ENCODE peak calls at places on chromosomes 5 and 9, in nine cellular contexts. A is endodermal cell, J is GM20000, S is upper lobe of right lung, T is hepatocyte, U is psoas muscle, P is AG09319, F is mammary epithelial cell, G is AG04450. O is an unnamed sample.

GRCh38 chr5:58185397-58186195 is 274.3 kb downstream of the PLK2 start:
- DNase-seq in A (no peak), J (no peak), S (no peak), T (no peak), U (no peak), P (no peak), F (peak), G (no peak), O (no peak)

GRCh38 chr5:15463231-15463630 is 36.7 kb upstream of the FBXL7 start:
- DNase-seq in A (peak), J (no peak), S (no peak), T (no peak), U (no peak), P (no peak), F (no peak), G (peak), O (no peak)

GRCh38 chr5:14216372-14216771 is 73.2 kb downstream of the TRIO start:
- DNase-seq in A (no peak), J (no peak), S (no peak), T (no peak), U (no peak), P (no peak), F (no peak), G (no peak), O (no peak)

GRCh38 chr5:147578228-147579024 is 68.6 kb upstream of the DPYSL3 start:
- DNase-seq in A (peak), J (peak), S (no peak), T (peak), U (no peak), P (no peak), F (peak), G (no peak), O (no peak)

GRCh38 chr5:90830058-90830457 is 271.5 kb downstream of the ADGRV1 start:
- DNase-seq in A (no peak), J (no peak), S (no peak), T (peak), U (no peak), P (no peak), F (no peak), G (no peak), O (no peak)

GRCh38 chr5:72066658-72067057 is 40.6 kb upstream of the MAP1B start:
- DNase-seq in A (no peak), J (no peak), S (no peak), T (peak), U (no peak), P (peak), F (peak), G (peak), O (no peak)

GRCh38 chr9:120859361-120859760 is 16.6 kb upstream of the PSMD5 start:
- DNase-seq in A (peak), J (no peak), S (no peak), T (no peak), U (no peak), P (no peak), F (no peak), G (no peak), O (no peak)

GRCh38 chr9:90607701-90608122 is 34.9 kb downstream of the DIRAS2 start:
- DNase-seq in A (no peak), J (no peak), S (no peak), T (peak), U (no peak), P (no peak), F (no peak), G (no peak), O (no peak)

GRCh38 chr5:165134146-165134545 is 1628.7 kb downstream of the MAT2B start:
- DNase-seq in A (no peak), J (no peak), S (no peak), T (no peak), U (no peak), P (no peak), F (no peak), G (no peak), O (no peak)

GRCh38 chr9:137070906-137071275 is 534 bp upstream of the SAPCD2 start:
- DNase-seq in A (no peak), J (peak), S (no peak), T (no peak), U (no peak), P (no peak), F (no peak), G (no peak), O (no peak)

GRCh38 chr5:115418788-115419187 is 122.3 kb upstream of the CCDC112 start:
- DNase-seq in A (no peak), J (no peak), S (no peak), T (peak), U (no peak), P (no peak), F (no peak), G (no peak), O (no peak)

GRCh38 chr5:176658007-176658599 is 10.8 kb downstream of the TSPAN17 start:
- DNase-seq in A (peak), J (peak), S (peak), T (peak), U (peak), P (peak), F (peak), G (peak), O (peak)

GRCh38 chr9:136543280-136543679 is 2.6 kb downstream of the NOTCH1 start:
- DNase-seq in A (no peak), J (no peak), S (no peak), T (no peak), U (no peak), P (no peak), F (no peak), G (no peak), O (no peak)

DNA sequence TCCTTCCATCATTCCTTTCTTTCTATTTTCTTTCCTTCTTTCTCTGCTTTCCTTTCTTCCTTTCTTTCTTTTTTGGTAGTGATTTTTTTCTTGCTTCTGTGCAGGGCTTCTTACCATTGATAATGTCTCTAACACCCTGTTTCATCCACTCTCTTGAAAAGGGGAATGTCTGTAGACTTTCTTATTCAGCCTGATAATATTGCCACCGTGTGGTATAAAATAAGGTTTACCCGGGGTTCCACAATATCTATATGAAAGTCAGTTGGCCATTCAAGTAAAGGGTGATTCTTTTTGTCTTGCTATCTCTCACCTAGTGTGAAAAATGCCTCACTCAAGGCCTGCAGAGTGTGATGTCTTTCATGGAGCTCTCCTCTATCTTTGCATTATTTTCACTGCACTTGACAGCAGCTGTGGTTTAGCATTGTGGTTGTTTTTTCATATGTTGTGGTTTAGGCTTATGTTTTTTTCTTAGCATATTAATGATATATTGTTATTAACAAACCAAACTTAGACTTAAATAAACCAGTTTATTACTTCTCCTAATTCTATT is 153.9 kb downstream of the CSNK1G3 start:
- DNase-seq in A (no peak), J (no peak), S (no peak), T (no peak), U (no peak), P (no peak), F (no peak), G (no peak), O (no peak)
- TF ChIP-seq CTCF in A (peak), J (no peak), S (no peak), T (no peak), U (no peak), P (no peak), F (no peak), G (no peak), O (no peak)

GRCh38 chr9:111896942-111897830 is 572 bp downstream of the UGCG start:
- DNase-seq in A (peak), J (peak), S (peak), T (peak), U (peak), P (no peak), F (peak), G (no peak), O (peak)
- TF ChIP-seq CTCF in A (peak), J (peak), S (peak), T (peak), U (peak), P (peak), F (no peak), G (peak), O (no peak)

DNA sequence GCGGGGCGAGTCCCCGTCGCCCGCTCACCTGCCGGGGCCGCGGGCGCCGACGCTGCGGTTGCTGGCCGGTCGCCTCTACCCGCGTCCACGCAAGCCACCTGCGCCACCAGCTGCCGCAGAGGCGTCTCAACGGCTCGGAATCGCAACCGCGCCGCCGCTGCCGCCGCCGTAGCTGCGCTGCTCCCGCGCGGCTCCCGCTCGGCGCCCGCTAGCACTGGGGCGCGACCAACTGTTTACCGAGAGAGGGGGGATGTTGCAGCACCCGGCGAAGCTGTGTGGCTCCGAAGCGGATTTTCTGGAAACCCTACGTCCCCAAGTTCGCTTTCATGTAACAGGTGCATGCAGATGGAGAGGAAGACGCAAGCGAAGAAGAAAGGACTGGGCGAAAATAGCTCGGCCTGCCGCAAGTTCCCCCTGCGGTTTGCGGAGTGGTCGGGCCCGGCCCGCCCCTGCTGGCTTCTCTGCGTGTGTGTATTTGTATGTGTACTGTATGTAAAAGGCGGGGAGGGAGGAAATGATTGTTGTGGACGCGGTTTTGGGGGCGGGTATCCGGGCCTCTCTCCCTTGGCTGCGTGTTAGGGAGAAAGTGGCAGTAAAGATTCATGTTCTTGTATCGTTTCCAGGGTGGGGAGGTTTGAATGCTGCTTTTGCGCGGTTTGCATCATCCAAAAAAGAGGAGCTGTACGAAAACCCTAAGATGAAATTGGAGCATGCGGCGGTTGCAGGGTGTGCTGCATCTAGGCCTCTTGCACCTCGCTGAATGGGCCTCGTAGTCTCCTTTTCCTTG is at the start of gene PSIP1:
- DNase-seq in A (peak), J (peak), S (peak), T (peak), U (peak), P (peak), F (peak), G (peak), O (peak)
- TF ChIP-seq CTCF in A (no peak), J (no peak), S (peak), T (no peak), U (no peak), P (no peak), F (no peak), G (no peak), O (no peak)

GRCh38 chr5:32498484-32498883 is 53.9 kb upstream of the ZFR start:
- DNase-seq in A (no peak), J (no peak), S (no peak), T (no peak), U (no peak), P (no peak), F (no peak), G (no peak), O (no peak)
- TF ChIP-seq CTCF in A (no peak), J (no peak), S (no peak), T (no peak), U (no peak), P (no peak), F (no peak), G (no peak), O (no peak)

GRCh38 chr5:36363776-36364175 is 62.1 kb upstream of the RANBP3L start:
- DNase-seq in A (no peak), J (no peak), S (no peak), T (no peak), U (no peak), P (no peak), F (no peak), G (no peak), O (no peak)

GRCh38 chr5:36360311-36360710 is 58.6 kb upstream of the RANBP3L start:
- DNase-seq in A (no peak), J (peak), S (no peak), T (no peak), U (no peak), P (no peak), F (no peak), G (no peak), O (no peak)

GRCh38 chr5:36366883-36367282 is 65.2 kb upstream of the RANBP3L start:
- DNase-seq in A (no peak), J (no peak), S (no peak), T (no peak), U (no peak), P (no peak), F (no peak), G (no peak), O (no peak)

GRCh38 chr5:36364473-36364872 is 62.8 kb upstream of the RANBP3L start:
- DNase-seq in A (no peak), J (no peak), S (no peak), T (no peak), U (no peak), P (no peak), F (no peak), G (no peak), O (no peak)

DNA sequence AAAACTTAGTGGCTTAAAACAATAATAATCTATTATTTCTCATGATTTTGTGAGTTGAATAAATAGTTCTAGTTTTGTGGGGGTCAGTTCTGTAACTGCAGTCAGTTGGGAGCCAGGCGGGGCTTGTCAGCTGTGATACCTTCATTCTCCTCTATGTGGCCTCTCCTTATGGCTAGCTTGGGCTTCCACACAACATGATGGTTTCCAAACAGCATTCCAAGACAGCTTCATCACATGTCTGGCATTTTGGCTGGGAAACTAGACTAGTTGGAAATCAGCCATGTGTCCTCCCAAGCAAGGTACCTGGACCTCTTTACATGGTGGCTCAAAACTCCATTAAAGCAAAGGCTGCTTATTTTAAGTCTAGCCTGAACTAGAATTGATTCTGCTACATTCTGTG is 61.4 kb upstream of the RANBP3L start:
- DNase-seq in A (peak), J (no peak), S (no peak), T (no peak), U (no peak), P (no peak), F (peak), G (no peak), O (no peak)
- TF ChIP-seq CTCF in A (peak), J (no peak), S (no peak), T (no peak), U (no peak), P (no peak), F (peak), G (no peak), O (no peak)